ENCODE peak calls at places on chromosome 3, in eight cellular contexts. S is KBM-7; Q is hepatocyte; M is SK-N-MC; B is RWPE1; F is dermis blood vessel endothelial cell; A is SHP77 treated with DMSO at 0.1 percent for 48 hours; U is naive thymus-derived CD8-positive, alpha-beta T cell. I is an unnamed sample.

GRCh38 chr3:12423918-12424634 is 60.2 kb upstream of the TSEN2 start:
- DNase-seq in S (no peak), Q (no peak), M (no peak), B (no peak), F (no peak), A (no peak), U (no peak), I (no peak)

GRCh38 chr3:39177708-39178332 is 14.6 kb downstream of the XIRP1 start:
- DNase-seq in S (peak; percentile 76), Q (peak; percentile 95), M (peak; percentile 12), B (peak; percentile 88), F (peak; percentile 98), A (peak; percentile 49), U (peak; percentile 33), I (peak; percentile 90)

GRCh38 chr3:68458646-68459045 is 473.7 kb downstream of the TAFA4 start:
- DNase-seq in S (no peak), Q (no peak), M (no peak), B (no peak), F (no peak), A (no peak), U (no peak), I (no peak)

GRCh38 chr3:76245073-76245472 is 459.7 kb upstream of the ZNF717 start:
- DNase-seq in S (no peak), Q (no peak), M (no peak), B (peak; percentile 8), F (no peak), A (no peak), U (no peak), I (no peak)

GRCh38 chr3:13264468-13264795 is 155.7 kb downstream of the NUP210 start:
- DNase-seq in S (no peak), Q (no peak), M (no peak), B (no peak), F (no peak), A (no peak), U (no peak), I (no peak)

GRCh38 chr3:188646592-188646991 is 492.6 kb downstream of the LPP start:
- DNase-seq in S (peak; percentile 46), Q (peak; percentile 23), M (peak; percentile 47), B (no peak), F (peak; percentile 69), A (no peak), U (no peak), I (no peak)

GRCh38 chr3:8767667-8768363 is 1.6 kb downstream of the OXTR start:
- DNase-seq in S (no peak), Q (peak; percentile 31), M (no peak), B (peak; percentile 32), F (peak; percentile 42), A (no peak), U (no peak), I (peak; percentile 80)

GRCh38 chr3:149479621-149480325 is 5.3 kb downstream of the TM4SF4 start:
- DNase-seq in S (no peak), Q (no peak), M (no peak), B (no peak), F (peak; percentile 60), A (peak; percentile 40), U (no peak), I (no peak)

GRCh38 chr3:197344582-197345318 is 46.3 kb upstream of the DLG1 start:
- DNase-seq in S (no peak), Q (no peak), M (no peak), B (no peak), F (no peak), A (no peak), U (no peak), I (no peak)

GRCh38 chr3:105842943-105843342 is 25.9 kb downstream of the CBLB start:
- DNase-seq in S (no peak), Q (no peak), M (no peak), B (no peak), F (no peak), A (no peak), U (no peak), I (no peak)

GRCh38 chr3:27613846-27614500 is 108.2 kb downstream of the EOMES start:
- DNase-seq in S (no peak), Q (no peak), M (no peak), B (no peak), F (no peak), A (no peak), U (no peak), I (no peak)

GRCh38 chr3:119810018-119810435 is 28.1 kb downstream of the NR1I2 start:
- DNase-seq in S (no peak), Q (peak; percentile 23), M (no peak), B (no peak), F (peak; percentile 60), A (no peak), U (peak; percentile 36), I (peak; percentile 7)

GRCh38 chr3:197801801-197802504 is 10.9 kb downstream of the LRCH3 start:
- DNase-seq in S (peak; percentile 56), Q (no peak), M (no peak), B (no peak), F (peak; percentile 55), A (no peak), U (no peak), I (no peak)

GRCh38 chr3:69178838-69179739 is 56.7 kb upstream of the LMOD3 start:
- DNase-seq in S (no peak), Q (peak; percentile 80), M (no peak), B (no peak), F (peak; percentile 71), A (no peak), U (no peak), I (no peak)

GRCh38 chr3:185558395-185558794 is 6.0 kb upstream of the LIPH start:
- DNase-seq in S (no peak), Q (peak; percentile 84), M (no peak), B (peak; percentile 76), F (no peak), A (no peak), U (no peak), I (peak; percentile 53)

GRCh38 chr3:3798641-3799113 is 554 bp upstream of the LRRN1 start:
- DNase-seq in S (peak; percentile 10), Q (peak; percentile 49), M (no peak), B (no peak), F (no peak), A (no peak), U (peak; percentile 74), I (peak; percentile 47)

GRCh38 chr3:15065550-15066007 is 464 bp upstream of the MRPS25 start:
- DNase-seq in S (no peak), Q (no peak), M (no peak), B (no peak), F (no peak), A (no peak), U (no peak), I (no peak)

GRCh38 chr3:11654166-11654565 is 10.5 kb upstream of the VGLL4 start:
- DNase-seq in S (no peak), Q (no peak), M (no peak), B (no peak), F (no peak), A (no peak), U (no peak), I (no peak)

GRCh38 chr3:140822381-140823047 is 119.1 kb upstream of the SLC25A36 start:
- DNase-seq in S (no peak), Q (peak; percentile 44), M (peak; percentile 5), B (no peak), F (no peak), A (no peak), U (no peak), I (no peak)

GRCh38 chr3:181713300-181713647 is 1.5 kb downstream of the SOX2 start:
- DNase-seq in S (no peak), Q (no peak), M (no peak), B (no peak), F (no peak), A (no peak), U (no peak), I (no peak)

GRCh38 chr3:69326821-69327433 is 59.0 kb downstream of the FRMD4B start:
- DNase-seq in S (peak; percentile 60), Q (no peak), M (no peak), B (no peak), F (no peak), A (no peak), U (no peak), I (no peak)

GRCh38 chr3:117692416-117692995 is 982.9 kb downstream of the TUSC7 start:
- DNase-seq in S (no peak), Q (no peak), M (no peak), B (no peak), F (peak; percentile 24), A (no peak), U (no peak), I (no peak)

GRCh38 chr3:179451335-179452165 is at the start of gene GNB4:
- DNase-seq in S (peak; percentile 97), Q (peak; percentile 91), M (peak; percentile 81), B (peak; percentile 77), F (peak; percentile 94), A (peak; percentile 66), U (peak; percentile 10), I (no peak)

GRCh38 chr3:61569856-61570255 is 8.5 kb downstream of the PTPRG start:
- DNase-seq in S (no peak), Q (no peak), M (no peak), B (no peak), F (no peak), A (no peak), U (no peak), I (no peak)

GRCh38 chr3:134291300-134292254 is 40.9 kb upstream of the RYK start:
- DNase-seq in S (no peak), Q (peak; percentile 74), M (no peak), B (peak; percentile 41), F (no peak), A (no peak), U (no peak), I (peak; percentile 26)

GRCh38 chr3:113070226-113071220 is 79.7 kb downstream of the GTPBP8 start:
- DNase-seq in S (no peak), Q (peak; percentile 23), M (no peak), B (peak; percentile 7), F (no peak), A (no peak), U (no peak), I (no peak)

GRCh38 chr3:132145833-132146232 is 111.0 kb upstream of the CPNE4 start:
- DNase-seq in S (no peak), Q (no peak), M (no peak), B (no peak), F (no peak), A (no peak), U (no peak), I (no peak)

GRCh38 chr3:117660941-117661635 is 951.5 kb downstream of the TUSC7 start:
- DNase-seq in S (no peak), Q (no peak), M (no peak), B (no peak), F (no peak), A (no peak), U (no peak), I (no peak)

GRCh38 chr3:25830373-25831305 is 40.7 kb downstream of the OXSM start:
- DNase-seq in S (no peak), Q (peak; percentile 18), M (no peak), B (no peak), F (no peak), A (no peak), U (no peak), I (no peak)

GRCh38 chr3:4270726-4271125 is 32.4 kb upstream of the SETMAR start:
- DNase-seq in S (peak; percentile 32), Q (no peak), M (no peak), B (no peak), F (no peak), A (no peak), U (no peak), I (no peak)

GRCh38 chr3:50604628-50605588 is 6.7 kb downstream of the CISH start:
- DNase-seq in S (peak; percentile 67), Q (no peak), M (no peak), B (no peak), F (no peak), A (no peak), U (no peak), I (peak; percentile 90)

GRCh38 chr3:22371036-22371435 is 620.0 kb upstream of the ZNF385D start:
- DNase-seq in S (no peak), Q (no peak), M (no peak), B (no peak), F (no peak), A (no peak), U (no peak), I (no peak)

GRCh38 chr3:151526771-151527170 is 65.9 kb upstream of the IGSF10 start:
- DNase-seq in S (no peak), Q (no peak), M (no peak), B (no peak), F (no peak), A (no peak), U (no peak), I (no peak)

GRCh38 chr3:79517766-79518413 is 249.9 kb downstream of the ROBO1 start:
- DNase-seq in S (peak; percentile 23), Q (peak; percentile 55), M (no peak), B (no peak), F (peak; percentile 76), A (peak; percentile 8), U (no peak), I (no peak)

I was measured in pancreas.